ENCODE peak calls at places on chromosomes 13 and 19, in four cellular contexts. R is lung, J is nephron progenitor cell, A is cardiac fibroblast. Q is an unnamed sample.

GRCh38 chr13:100102042-100102441 is 13.1 kb downstream of the PCCA start:
- DNase-seq in R (no peak), J (no peak), A (no peak), Q (no peak)

GRCh38 chr13:110498327-110498726 is 63.2 kb downstream of the RAB20 start:
- DNase-seq in J (no peak), A (no peak), R (no peak), Q (no peak)

GRCh38 chr19:55474269-55475265 is 1.9 kb upstream of the ZNF628 start:
- DNase-seq in R (no peak), A (no peak), J (no peak), Q (no peak)

GRCh38 chr13:113109151-113110047 is 3.8 kb downstream of the F7 start:
- DNase-seq in A (no peak), R (no peak), J (peak), Q (no peak)

GRCh38 chr13:106233336-106233735 is 302.1 kb downstream of the EFNB2 start:
- DNase-seq in J (no peak), R (no peak), A (no peak), Q (no peak)

GRCh38 chr19:43551399-43552197 is 18.6 kb downstream of the ZNF575 start:
- DNase-seq in A (no peak), J (no peak), R (no peak), Q (no peak)

GRCh38 chr13:75550159-75550567 is 572 bp downstream of the UCHL3 start:
- DNase-seq in R (peak), J (peak), A (peak), Q (no peak)

GRCh38 chr19:42051166-42052115 is 18.6 kb downstream of the GRIK5 start:
- DNase-seq in J (no peak), R (no peak), A (no peak), Q (no peak)

GRCh38 chr19:28577666-28578065 is 635.3 kb downstream of the UQCRFS1 start:
- DNase-seq in R (no peak), A (no peak), J (no peak), Q (no peak)

GRCh38 chr13:62564770-62565169 is 1149.1 kb upstream of the PCDH20 start:
- DNase-seq in R (no peak), J (no peak), A (no peak), Q (no peak)

GRCh38 chr19:44662686-44663085 is 8.6 kb upstream of the CEACAM19 start:
- DNase-seq in A (peak), J (no peak), R (no peak), Q (no peak)

GRCh38 chr13:90545070-90545840 is 802.2 kb upstream of the MIR17HG start:
- DNase-seq in J (no peak), A (peak), R (no peak), Q (no peak)

GRCh38 chr19:18995804-18996241 is 37.5 kb downstream of the SUGP2 start:
- DNase-seq in A (peak), J (peak), R (peak), Q (peak)

GRCh38 chr19:13794388-13794751 is 873 bp upstream of the ZSWIM4 start:
- DNase-seq in R (peak), J (no peak), A (peak), Q (no peak)

GRCh38 chr19:10346509-10346908 is 7.1 kb upstream of the ICAM3 start:
- DNase-seq in R (peak), J (no peak), A (peak), Q (no peak)

GRCh38 chr13:86870388-86870966 is 800.7 kb upstream of the SLITRK5 start:
- DNase-seq in J (no peak), R (no peak), A (peak), Q (no peak)

GRCh38 chr19:45507864-45508680 is 793 bp downstream of the VASP start:
- DNase-seq in J (peak), R (no peak), A (no peak), Q (no peak)

GRCh38 chr19:18496980-18497256 is 25.0 kb downstream of the ELL start:
- DNase-seq in J (no peak), A (no peak), R (no peak), Q (no peak)

GRCh38 chr19:51359294-51359693 is 6.9 kb downstream of the ETFB start:
- DNase-seq in A (peak), R (no peak), J (no peak), Q (no peak)

GRCh38 chr19:39038098-39038497 is 5.7 kb upstream of the FBXO27 start:
- DNase-seq in J (peak), R (peak), A (peak), Q (no peak)

GRCh38 chr13:27024781-27025492 is 146.7 kb downstream of the USP12 start:
- DNase-seq in A (no peak), J (no peak), R (no peak), Q (no peak)

GRCh38 chr19:18009412-18010066 is 1.6 kb downstream of the ARRDC2 start:
- DNase-seq in A (no peak), R (no peak), J (no peak), Q (no peak)

GRCh38 chr19:29448046-29448445 is 77.7 kb upstream of the VSTM2B start:
- DNase-seq in R (no peak), A (no peak), J (no peak), Q (peak)

GRCh38 chr19:42023121-42023942 is 29.3 kb upstream of the ATP1A3 start:
- DNase-seq in J (peak), R (no peak), A (peak), Q (no peak)

GRCh38 chr19:24074720-24075119 is 12.3 kb upstream of the ZNF254 start:
- DNase-seq in J (no peak), A (no peak), R (no peak), Q (peak)

GRCh38 chr13:44679602-44680001 is 103.5 kb upstream of the TSC22D1 start:
- DNase-seq in R (no peak), A (no peak), J (no peak), Q (no peak)

GRCh38 chr13:23822252-23822824 is 66.9 kb downstream of the MIPEP start:
- DNase-seq in J (no peak), A (no peak), R (no peak), Q (no peak)

GRCh38 chr13:73406454-73406853 is 347.6 kb downstream of the KLF5 start:
- DNase-seq in A (no peak), J (no peak), R (no peak), Q (no peak)

GRCh38 chr13:95516492-95516891 is 36.0 kb upstream of the CLDN10 start:
- DNase-seq in A (no peak), R (no peak), J (no peak), Q (no peak)

GRCh38 chr13:25679154-25679553 is 307.4 kb downstream of the ATP8A2 start:
- DNase-seq in J (no peak), A (no peak), R (no peak), Q (no peak)

GRCh38 chr13:71866173-71867091 is 572 bp downstream of the DACH1 start:
- DNase-seq in A (peak), J (peak), R (no peak), Q (no peak)

GRCh38 chr13:50082426-50083283 is 67.4 kb downstream of the KCNRG start:
- DNase-seq in J (peak), R (peak), A (peak), Q (no peak)

GRCh38 chr13:20305587-20305986 is 73.5 kb upstream of the GJB6 start:
- DNase-seq in A (no peak), J (no peak), R (no peak), Q (no peak)

GRCh38 chr13:48653074-48654054 is at the start of gene CYSLTR2:
- DNase-seq in J (no peak), A (peak), R (no peak), Q (no peak)

GRCh38 chr13:107807306-107808073 is 407.8 kb downstream of the LIG4 start:
- DNase-seq in A (peak), R (no peak), J (no peak), Q (no peak)

GRCh38 chr19:55173717-55174409 is 6.2 kb downstream of the SYT5 start:
- DNase-seq in A (peak), J (peak), R (no peak), Q (no peak)

GRCh38 chr19:2856457-2857055 is 10.6 kb upstream of the ZNF556 start:
- DNase-seq in J (no peak), A (no peak), R (no peak), Q (no peak)
- TF ChIP-seq CTCF in J (no peak), A (no peak), R (no peak), Q (no peak)

DNA sequence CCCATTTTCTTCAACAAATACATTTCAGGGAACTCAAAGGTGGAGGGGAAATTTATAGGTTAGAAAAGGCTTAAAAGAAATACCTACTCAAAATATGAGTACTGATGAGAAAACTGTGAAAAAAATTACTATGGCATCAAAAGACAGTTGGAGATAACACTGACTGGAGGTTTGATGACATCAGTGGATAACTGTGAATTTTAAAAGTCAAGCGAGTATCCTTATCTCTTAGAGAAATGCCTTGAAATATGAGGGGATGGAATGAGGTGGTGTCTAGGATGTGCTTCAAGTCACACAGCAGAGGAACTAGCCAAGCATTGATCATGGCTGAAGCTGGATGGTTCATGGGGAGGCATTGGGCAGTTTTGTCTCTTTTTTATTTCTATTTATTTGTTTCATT is 27.2 kb upstream of the SLC15A1 start:
- DNase-seq in A (no peak), R (no peak), J (no peak), Q (no peak)
- TF ChIP-seq CTCF in A (no peak), R (no peak), J (no peak), Q (no peak)

GRCh38 chr19:47225746-47226425 is 5.1 kb downstream of the BBC3 start:
- DNase-seq in A (peak), R (peak), J (peak), Q (peak)
- TF ChIP-seq CTCF in A (peak), R (no peak), J (no peak), Q (peak)

GRCh38 chr13:80630685-80631121 is 289.8 kb upstream of the SPRY2 start:
- DNase-seq in A (peak), J (no peak), R (no peak), Q (no peak)
- TF ChIP-seq CTCF in A (no peak), J (no peak), R (no peak), Q (peak)

DNA sequence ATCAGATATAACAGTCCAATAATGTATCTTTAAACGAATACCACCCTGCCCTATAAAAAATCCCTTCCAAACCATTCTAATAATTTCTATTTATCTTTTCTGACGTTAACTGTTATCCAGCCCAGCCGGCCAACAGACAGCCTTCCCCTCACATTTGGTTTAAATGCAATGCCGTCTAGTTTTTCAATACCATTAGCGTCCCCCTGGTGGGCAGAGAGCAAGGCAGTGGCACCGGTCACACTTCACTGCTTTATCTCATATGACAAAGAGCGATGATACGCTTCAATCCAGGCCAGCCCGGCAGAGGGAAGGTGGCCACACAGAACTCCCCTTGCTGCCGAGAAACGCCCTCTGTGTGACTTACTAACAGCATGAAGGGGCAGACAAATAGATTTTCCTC is 402.1 kb upstream of the ZNF507 start:
- DNase-seq in A (no peak), J (peak), R (no peak), Q (no peak)
- TF ChIP-seq CTCF in A (no peak), J (peak), R (no peak), Q (no peak)

DNA sequence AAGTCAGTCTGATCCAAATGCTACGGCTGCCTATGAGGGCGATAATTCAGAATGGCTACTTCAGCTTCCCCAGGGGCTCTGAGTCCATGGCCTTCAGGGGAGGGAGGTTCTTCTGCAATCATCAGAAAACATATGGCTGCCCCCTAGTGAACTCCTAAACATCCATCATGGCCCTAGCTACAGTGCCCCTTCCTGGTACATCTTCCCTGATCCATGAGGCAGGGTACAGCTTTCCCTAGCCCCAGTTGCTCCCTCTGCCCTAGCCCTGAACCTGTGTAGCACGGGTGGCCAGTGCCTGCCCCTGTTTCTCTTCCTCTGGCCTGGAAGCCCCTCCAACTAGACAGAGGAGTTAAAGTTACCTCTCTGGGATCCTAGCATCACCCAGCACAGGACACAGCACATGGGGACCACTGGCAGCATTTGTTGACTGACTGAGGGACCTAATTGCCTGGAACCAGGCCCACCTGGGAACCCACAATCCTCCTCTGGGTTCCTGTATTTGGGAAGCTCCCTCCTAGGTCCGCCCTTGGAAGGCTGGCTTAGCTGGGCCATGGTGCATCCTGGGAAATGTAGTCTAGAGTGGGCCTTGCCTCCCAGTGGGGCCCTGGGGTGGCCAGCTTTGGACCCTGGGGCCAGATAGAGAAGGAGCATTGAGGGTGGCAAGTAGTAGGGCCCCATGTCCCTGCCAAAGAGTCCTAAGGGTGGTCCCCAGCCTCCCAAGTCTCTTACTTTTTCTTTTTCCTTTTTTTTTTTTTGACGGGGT is 17.7 kb upstream of the SEMA6B start:
- DNase-seq in R (no peak), A (peak), J (no peak), Q (no peak)
- TF ChIP-seq CTCF in R (no peak), A (no peak), J (no peak), Q (no peak)